ENCODE peak calls at places on chromosomes 13 and 19, in seven cellular contexts. V is stimulated activated CD4-positive, alpha-beta T cell treated with anti-CD3 and anti-CD28 coated beads, Interleukin-15, amount 100 ng/mL, for 1 hour; D is SK-N-DZ; T is NCI-H510A; U is activated CD4-positive, alpha-beta T cell treated with anti-CD3 and anti-CD28 coated beads, Interleukin-2, amount 50 U/mL, for 4 hours; M is T-helper 2 cell; C is RPMI8226. Q is an unnamed sample.
A peak's percentile ranks its signal among the peaks of the same experiment; 100 is the strongest.

GRCh38 chr13:100182894-100183490 is 94.1 kb downstream of the PCCA start:
- DNase-seq in U (no peak), D (no peak), C (no peak), M (no peak), T (no peak), V (no peak), Q (no peak)

GRCh38 chr19:44346556-44346955 is 9.9 kb downstream of the ZNF112 start:
- DNase-seq in V (no peak), M (no peak), U (no peak), T (no peak), C (no peak), D (no peak), Q (no peak)

GRCh38 chr19:46963093-46963734 is 56.4 kb upstream of the NPAS1 start:
- DNase-seq in T (no peak), U (no peak), M (no peak), C (no peak), V (no peak), D (no peak), Q (no peak)

GRCh38 chr13:34738251-34739170 is 203.6 kb upstream of the NBEA start:
- DNase-seq in T (no peak), D (no peak), V (no peak), M (no peak), C (no peak), U (no peak), Q (no peak)

GRCh38 chr19:21519488-21519887 is 14.1 kb downstream of the ZNF429 start:
- DNase-seq in D (no peak), V (no peak), C (peak; percentile 4), T (no peak), U (no peak), M (no peak), Q (no peak)

GRCh38 chr19:2989236-2989946 is 12.0 kb downstream of the TLE6 start:
- DNase-seq in D (no peak), U (no peak), T (no peak), V (no peak), C (no peak), M (no peak), Q (no peak)

GRCh38 chr13:112061367-112062046 is 5.4 kb upstream of the SOX1 start:
- DNase-seq in V (no peak), T (no peak), D (no peak), U (no peak), M (no peak), C (no peak), Q (no peak)

GRCh38 chr13:107466326-107466725 is 749.0 kb downstream of the LIG4 start:
- DNase-seq in T (no peak), V (no peak), C (no peak), U (no peak), M (no peak), D (no peak), Q (no peak)

GRCh38 chr13:109095126-109095525 is 465.7 kb downstream of the MYO16 start:
- DNase-seq in D (no peak), V (no peak), U (no peak), T (no peak), M (no peak), C (no peak), Q (no peak)

GRCh38 chr13:28329395-28330158 is 165.4 kb downstream of the FLT1 start:
- DNase-seq in M (no peak), C (no peak), U (no peak), V (no peak), T (no peak), D (no peak), Q (no peak)

GRCh38 chr19:13143135-13143534 is 7.0 kb downstream of the STX10 start:
- DNase-seq in V (no peak), T (no peak), U (no peak), D (no peak), M (no peak), C (no peak), Q (no peak)

GRCh38 chr13:24221007-24221406 is 60.5 kb downstream of the SPATA13 start:
- DNase-seq in M (no peak), V (no peak), T (no peak), C (no peak), U (no peak), D (no peak), Q (no peak)

GRCh38 chr19:21084343-21084742 is 2.3 kb downstream of the ZNF714 start:
- DNase-seq in D (no peak), C (no peak), U (no peak), M (no peak), T (no peak), V (no peak), Q (no peak)

GRCh38 chr13:40666905-40667621 is 622 bp upstream of the FOXO1 start:
- DNase-seq in D (peak; percentile 66), V (peak; percentile 27), M (peak; percentile 13), U (peak; percentile 22), T (no peak), C (peak; percentile 13), Q (no peak)

GRCh38 chr19:10566658-10567410 is 1.0 kb upstream of the KRI1 start:
- DNase-seq in M (peak; percentile 26), T (no peak), U (no peak), V (no peak), C (peak; percentile 60), D (no peak), Q (peak; percentile 32)

GRCh38 chr13:67971291-67971690 is 741.2 kb upstream of the PCDH9 start:
- DNase-seq in V (no peak), C (no peak), D (no peak), T (no peak), M (no peak), U (no peak), Q (no peak)

GRCh38 chr19:58498316-58499020 is 13.3 kb downstream of the SLC27A5 start:
- DNase-seq in T (no peak), D (no peak), V (no peak), C (no peak), M (no peak), U (no peak), Q (no peak)

GRCh38 chr13:48726711-48727110 is 73.0 kb downstream of the CYSLTR2 start:
- DNase-seq in D (no peak), V (no peak), T (no peak), C (no peak), U (no peak), M (no peak), Q (no peak)

GRCh38 chr13:97239943-97240788 is 18.0 kb downstream of the MBNL2 start:
- DNase-seq in M (no peak), U (no peak), D (no peak), C (no peak), T (no peak), V (no peak), Q (no peak)

GRCh38 chr13:27728271-27728670 is 64.0 kb upstream of the GSX1 start:
- DNase-seq in V (no peak), D (no peak), C (peak; percentile 3), M (no peak), U (no peak), T (no peak), Q (no peak)

GRCh38 chr13:38570706-38571105 is 116.2 kb upstream of the FREM2 start:
- DNase-seq in V (no peak), M (no peak), T (no peak), C (no peak), U (no peak), D (no peak), Q (no peak)

GRCh38 chr19:40888191-40888590 is 6.2 kb upstream of the CYP2A7 start:
- DNase-seq in V (no peak), C (no peak), D (no peak), T (no peak), U (no peak), M (no peak), Q (no peak)

GRCh38 chr13:30312859-30313258 is 5.5 kb upstream of the KATNAL1 start:
- DNase-seq in U (no peak), T (no peak), C (no peak), D (no peak), V (no peak), M (no peak), Q (no peak)

GRCh38 chr13:80251403-80251802 is 89.5 kb downstream of the SPRY2 start:
- DNase-seq in T (peak; percentile 40), V (no peak), U (no peak), M (no peak), C (peak; percentile 75), D (no peak), Q (no peak)

GRCh38 chr13:111217661-111218060 is 102.6 kb downstream of the ARHGEF7 start:
- DNase-seq in D (no peak), M (no peak), U (no peak), V (no peak), T (no peak), C (no peak), Q (no peak)

GRCh38 chr13:107788464-107789165 is 426.7 kb downstream of the LIG4 start:
- DNase-seq in M (no peak), D (peak; percentile 95), C (no peak), V (no peak), T (no peak), U (no peak), Q (no peak)

GRCh38 chr13:99288069-99288468 is 19.1 kb downstream of the GPR183 start:
- DNase-seq in V (no peak), T (no peak), D (no peak), M (no peak), U (no peak), C (no peak), Q (no peak)

GRCh38 chr19:44883962-44884361 is 7.1 kb upstream of the TOMM40 start:
- DNase-seq in M (no peak), V (no peak), D (no peak), T (no peak), C (no peak), U (no peak), Q (no peak)

GRCh38 chr13:78610381-78610883 is 7.1 kb upstream of the POU4F1 start:
- DNase-seq in M (no peak), V (no peak), T (no peak), D (no peak), U (no peak), C (no peak), Q (no peak)

GRCh38 chr19:11268783-11269267 is 6.5 kb upstream of the DOCK6 start:
- DNase-seq in U (no peak), C (peak; percentile 48), V (no peak), M (no peak), D (no peak), T (no peak), Q (no peak)

GRCh38 chr19:54319049-54319448 is 6.1 kb upstream of the LILRA5 start:
- DNase-seq in D (no peak), M (no peak), U (no peak), C (peak; percentile 54), T (no peak), V (no peak), Q (no peak)

GRCh38 chr19:38693380-38694223 is 46.2 kb downstream of the ACTN4 start:
- DNase-seq in V (no peak), U (no peak), M (peak; percentile 32), T (no peak), D (no peak), C (no peak), Q (peak; percentile 41)

GRCh38 chr13:26707122-26708006 is 53.2 kb downstream of the GPR12 start:
- DNase-seq in C (peak; percentile 36), U (no peak), D (peak; percentile 82), M (no peak), T (peak; percentile 20), V (no peak), Q (peak; percentile 12)

GRCh38 chr13:64069892-64070291 is 2654.2 kb upstream of the PCDH20 start:
- DNase-seq in D (no peak), U (no peak), C (no peak), V (no peak), M (no peak), T (no peak), Q (no peak)

Q was measured in T-helper 9 cell.